ENCODE peak calls at places on chromosomes 4 and X, in five cellular contexts. One of them, this sample, is unnamed.

GRCh38 chr4:166165829-166166420 is 292.9 kb downstream of the TLL1 start:
- DNase-seq in CD4-positive, alpha-beta memory T cell: peak; percentile 32
- DNase-seq in AG09309: peak; percentile 27
- DNase-seq in body of pancreas: peak; percentile 26
- DNase-seq in activated T-cell treated with anti-CD3 and anti-CD28 coated beads, Interleukin-2, amount 50 U/mL, for 72 hours: peak; percentile 17
- DNase-seq in this sample: peak; percentile 72

GRCh38 chrX:119762718-119763117 is 4.3 kb downstream of the SOWAHD start:
- DNase-seq in CD4-positive, alpha-beta memory T cell: no peak
- DNase-seq in AG09309: no peak
- DNase-seq in body of pancreas: no peak
- DNase-seq in activated T-cell treated with anti-CD3 and anti-CD28 coated beads, Interleukin-2, amount 50 U/mL, for 72 hours: no peak
- DNase-seq in this sample: peak; percentile 39

GRCh38 chrX:154374361-154375155 is at the start of gene FLNA:
- DNase-seq in CD4-positive, alpha-beta memory T cell: no peak
- DNase-seq in AG09309: no peak
- DNase-seq in body of pancreas: peak; percentile 66
- DNase-seq in activated T-cell treated with anti-CD3 and anti-CD28 coated beads, Interleukin-2, amount 50 U/mL, for 72 hours: peak; percentile 53
- DNase-seq in this sample: no peak

GRCh38 chr4:20041838-20042237 is 209.9 kb upstream of the SLIT2 start:
- DNase-seq in CD4-positive, alpha-beta memory T cell: no peak
- DNase-seq in AG09309: no peak
- DNase-seq in body of pancreas: no peak
- DNase-seq in activated T-cell treated with anti-CD3 and anti-CD28 coated beads, Interleukin-2, amount 50 U/mL, for 72 hours: no peak
- DNase-seq in this sample: no peak

GRCh38 chr4:3852751-3853150 is 86.6 kb downstream of the ADRA2C start:
- DNase-seq in CD4-positive, alpha-beta memory T cell: no peak
- DNase-seq in AG09309: no peak
- DNase-seq in body of pancreas: no peak
- DNase-seq in activated T-cell treated with anti-CD3 and anti-CD28 coated beads, Interleukin-2, amount 50 U/mL, for 72 hours: no peak
- DNase-seq in this sample: no peak

GRCh38 chr4:77349796-77350195 is 192.8 kb downstream of the CCNG2 start:
- DNase-seq in CD4-positive, alpha-beta memory T cell: no peak
- DNase-seq in AG09309: no peak
- DNase-seq in body of pancreas: no peak
- DNase-seq in activated T-cell treated with anti-CD3 and anti-CD28 coated beads, Interleukin-2, amount 50 U/mL, for 72 hours: no peak
- DNase-seq in this sample: peak; percentile 45

GRCh38 chr4:89162486-89162885 is 51.2 kb downstream of the TIGD2 start:
- DNase-seq in CD4-positive, alpha-beta memory T cell: no peak
- DNase-seq in AG09309: no peak
- DNase-seq in body of pancreas: no peak
- DNase-seq in activated T-cell treated with anti-CD3 and anti-CD28 coated beads, Interleukin-2, amount 50 U/mL, for 72 hours: no peak
- DNase-seq in this sample: no peak

GRCh38 chrX:71910526-71911022 is at the start of gene NHSL2:
- DNase-seq in CD4-positive, alpha-beta memory T cell: no peak
- DNase-seq in AG09309: no peak
- DNase-seq in body of pancreas: peak; percentile 6
- DNase-seq in activated T-cell treated with anti-CD3 and anti-CD28 coated beads, Interleukin-2, amount 50 U/mL, for 72 hours: peak; percentile 34
- DNase-seq in this sample: peak; percentile 29

GRCh38 chrX:102858826-102859627 is 78.0 kb upstream of the RAB40AL start:
- DNase-seq in CD4-positive, alpha-beta memory T cell: no peak
- DNase-seq in AG09309: no peak
- DNase-seq in body of pancreas: no peak
- DNase-seq in activated T-cell treated with anti-CD3 and anti-CD28 coated beads, Interleukin-2, amount 50 U/mL, for 72 hours: no peak
- DNase-seq in this sample: no peak

GRCh38 chr4:8391071-8391470 is 49.5 kb downstream of the ACOX3 start:
- DNase-seq in CD4-positive, alpha-beta memory T cell: no peak
- DNase-seq in AG09309: no peak
- DNase-seq in body of pancreas: no peak
- DNase-seq in activated T-cell treated with anti-CD3 and anti-CD28 coated beads, Interleukin-2, amount 50 U/mL, for 72 hours: no peak
- DNase-seq in this sample: no peak

GRCh38 chr4:26204911-26205368 is 115.9 kb upstream of the RBPJ start:
- DNase-seq in CD4-positive, alpha-beta memory T cell: no peak
- DNase-seq in AG09309: no peak
- DNase-seq in body of pancreas: peak; percentile 98
- DNase-seq in activated T-cell treated with anti-CD3 and anti-CD28 coated beads, Interleukin-2, amount 50 U/mL, for 72 hours: no peak
- DNase-seq in this sample: no peak

GRCh38 chr4:83535520-83535944 is 376 bp upstream of the GPAT3 start:
- DNase-seq in CD4-positive, alpha-beta memory T cell: peak; percentile 47
- DNase-seq in AG09309: no peak
- DNase-seq in body of pancreas: peak; percentile 48
- DNase-seq in activated T-cell treated with anti-CD3 and anti-CD28 coated beads, Interleukin-2, amount 50 U/mL, for 72 hours: peak; percentile 35
- DNase-seq in this sample: peak; percentile 74

GRCh38 chrX:34521563-34521962 is 135.5 kb downstream of the TMEM47 start:
- DNase-seq in CD4-positive, alpha-beta memory T cell: no peak
- DNase-seq in AG09309: no peak
- DNase-seq in body of pancreas: no peak
- DNase-seq in activated T-cell treated with anti-CD3 and anti-CD28 coated beads, Interleukin-2, amount 50 U/mL, for 72 hours: no peak
- DNase-seq in this sample: peak; percentile 5

GRCh38 chrX:48540015-48540350 is 469 bp downstream of the TBC1D25 start:
- DNase-seq in CD4-positive, alpha-beta memory T cell: peak; percentile 67
- DNase-seq in AG09309: no peak
- DNase-seq in body of pancreas: peak; percentile 51
- DNase-seq in activated T-cell treated with anti-CD3 and anti-CD28 coated beads, Interleukin-2, amount 50 U/mL, for 72 hours: peak; percentile 61
- DNase-seq in this sample: peak; percentile 38

GRCh38 chrX:14927391-14927790 is 54.2 kb downstream of the MOSPD2 start:
- DNase-seq in CD4-positive, alpha-beta memory T cell: no peak
- DNase-seq in AG09309: no peak
- DNase-seq in body of pancreas: no peak
- DNase-seq in activated T-cell treated with anti-CD3 and anti-CD28 coated beads, Interleukin-2, amount 50 U/mL, for 72 hours: no peak
- DNase-seq in this sample: peak; percentile 5

GRCh38 chrX:123422875-123423274 is 238.8 kb downstream of the GRIA3 start:
- DNase-seq in CD4-positive, alpha-beta memory T cell: no peak
- DNase-seq in AG09309: no peak
- DNase-seq in body of pancreas: peak; percentile 41
- DNase-seq in activated T-cell treated with anti-CD3 and anti-CD28 coated beads, Interleukin-2, amount 50 U/mL, for 72 hours: peak; percentile 0
- DNase-seq in this sample: peak; percentile 15

GRCh38 chr4:20840648-20841190 is 140.5 kb downstream of the PACRGL start:
- DNase-seq in CD4-positive, alpha-beta memory T cell: no peak
- DNase-seq in AG09309: no peak
- DNase-seq in body of pancreas: no peak
- DNase-seq in activated T-cell treated with anti-CD3 and anti-CD28 coated beads, Interleukin-2, amount 50 U/mL, for 72 hours: no peak
- DNase-seq in this sample: no peak

GRCh38 chr4:92969650-92970370 is 666.0 kb downstream of the GRID2 start:
- DNase-seq in CD4-positive, alpha-beta memory T cell: no peak
- DNase-seq in AG09309: peak; percentile 29
- DNase-seq in body of pancreas: no peak
- DNase-seq in activated T-cell treated with anti-CD3 and anti-CD28 coated beads, Interleukin-2, amount 50 U/mL, for 72 hours: no peak
- DNase-seq in this sample: peak; percentile 64

GRCh38 chr4:176792348-176793059 is at the start of gene VEGFC:
- DNase-seq in CD4-positive, alpha-beta memory T cell: no peak
- DNase-seq in AG09309: no peak
- DNase-seq in body of pancreas: peak; percentile 58
- DNase-seq in activated T-cell treated with anti-CD3 and anti-CD28 coated beads, Interleukin-2, amount 50 U/mL, for 72 hours: peak; percentile 19
- DNase-seq in this sample: peak; percentile 85

GRCh38 chrX:7941390-7942042 is 14.3 kb upstream of the PNPLA4 start:
- DNase-seq in CD4-positive, alpha-beta memory T cell: no peak
- DNase-seq in AG09309: no peak
- DNase-seq in body of pancreas: peak; percentile 38
- DNase-seq in activated T-cell treated with anti-CD3 and anti-CD28 coated beads, Interleukin-2, amount 50 U/mL, for 72 hours: no peak
- DNase-seq in this sample: peak; percentile 5

GRCh38 chrX:47958943-47959342 is 44.8 kb downstream of the ZNF182 start:
- DNase-seq in CD4-positive, alpha-beta memory T cell: peak; percentile 29
- DNase-seq in AG09309: no peak
- DNase-seq in body of pancreas: peak; percentile 16
- DNase-seq in activated T-cell treated with anti-CD3 and anti-CD28 coated beads, Interleukin-2, amount 50 U/mL, for 72 hours: peak; percentile 14
- DNase-seq in this sample: peak; percentile 6

GRCh38 chr4:110751991-110752390 is 129.1 kb upstream of the PITX2 start:
- DNase-seq in CD4-positive, alpha-beta memory T cell: no peak
- DNase-seq in AG09309: peak; percentile 11
- DNase-seq in body of pancreas: no peak
- DNase-seq in activated T-cell treated with anti-CD3 and anti-CD28 coated beads, Interleukin-2, amount 50 U/mL, for 72 hours: no peak
- DNase-seq in this sample: no peak

GRCh38 chrX:138759217-138759943 is 47.9 kb upstream of the FGF13 start:
- DNase-seq in CD4-positive, alpha-beta memory T cell: no peak
- DNase-seq in AG09309: no peak
- DNase-seq in body of pancreas: no peak
- DNase-seq in activated T-cell treated with anti-CD3 and anti-CD28 coated beads, Interleukin-2, amount 50 U/mL, for 72 hours: no peak
- DNase-seq in this sample: no peak

GRCh38 chrX:96004386-96004785 is 680.3 kb upstream of the DIAPH2 start:
- DNase-seq in CD4-positive, alpha-beta memory T cell: no peak
- DNase-seq in AG09309: no peak
- DNase-seq in body of pancreas: no peak
- DNase-seq in activated T-cell treated with anti-CD3 and anti-CD28 coated beads, Interleukin-2, amount 50 U/mL, for 72 hours: no peak
- DNase-seq in this sample: no peak

GRCh38 chr4:4914965-4915845 is 55.7 kb downstream of the MSX1 start:
- DNase-seq in CD4-positive, alpha-beta memory T cell: no peak
- DNase-seq in AG09309: no peak
- DNase-seq in body of pancreas: no peak
- DNase-seq in activated T-cell treated with anti-CD3 and anti-CD28 coated beads, Interleukin-2, amount 50 U/mL, for 72 hours: no peak
- DNase-seq in this sample: no peak

GRCh38 chr4:123557857-123558536 is 161.4 kb downstream of the SPRY1 start:
- DNase-seq in CD4-positive, alpha-beta memory T cell: no peak
- DNase-seq in AG09309: no peak
- DNase-seq in body of pancreas: no peak
- DNase-seq in activated T-cell treated with anti-CD3 and anti-CD28 coated beads, Interleukin-2, amount 50 U/mL, for 72 hours: no peak
- DNase-seq in this sample: no peak

GRCh38 chrX:150573702-150574101 is 5.3 kb downstream of the MTM1 start:
- DNase-seq in CD4-positive, alpha-beta memory T cell: no peak
- DNase-seq in AG09309: no peak
- DNase-seq in body of pancreas: no peak
- DNase-seq in activated T-cell treated with anti-CD3 and anti-CD28 coated beads, Interleukin-2, amount 50 U/mL, for 72 hours: peak; percentile 63
- DNase-seq in this sample: no peak

GRCh38 chr4:8136529-8136928 is 22.1 kb downstream of the ABLIM2 start:
- DNase-seq in CD4-positive, alpha-beta memory T cell: no peak
- DNase-seq in AG09309: no peak
- DNase-seq in body of pancreas: no peak
- DNase-seq in activated T-cell treated with anti-CD3 and anti-CD28 coated beads, Interleukin-2, amount 50 U/mL, for 72 hours: no peak
- DNase-seq in this sample: no peak

GRCh38 chr4:152394786-152395185 is 141.1 kb downstream of the FBXW7 start:
- DNase-seq in CD4-positive, alpha-beta memory T cell: no peak
- DNase-seq in AG09309: no peak
- DNase-seq in body of pancreas: no peak
- DNase-seq in activated T-cell treated with anti-CD3 and anti-CD28 coated beads, Interleukin-2, amount 50 U/mL, for 72 hours: no peak
- DNase-seq in this sample: no peak

GRCh38 chr4:94356444-94356843 is 13.8 kb upstream of the HPGDS start:
- DNase-seq in CD4-positive, alpha-beta memory T cell: no peak
- DNase-seq in AG09309: no peak
- DNase-seq in body of pancreas: no peak
- DNase-seq in activated T-cell treated with anti-CD3 and anti-CD28 coated beads, Interleukin-2, amount 50 U/mL, for 72 hours: no peak
- DNase-seq in this sample: no peak

GRCh38 chr4:152734015-152734698 is 45.4 kb downstream of the TIGD4 start:
- DNase-seq in CD4-positive, alpha-beta memory T cell: no peak
- DNase-seq in AG09309: no peak
- DNase-seq in body of pancreas: no peak
- DNase-seq in activated T-cell treated with anti-CD3 and anti-CD28 coated beads, Interleukin-2, amount 50 U/mL, for 72 hours: no peak
- DNase-seq in this sample: no peak